ENCODE peak calls at places on chromosome 9, in seven cellular contexts. One of them, this sample, is unnamed.

GRCh38 chr9:130443840-130444492 is 795 bp upstream of the ASS1 start:
- DNase-seq in activated T-helper 9 cell treated with anti-CD3 and anti-CD28 coated beads, Interleukin-2, amount 50 U/mL, for 16 hours: no peak
- DNase-seq in KBM-7: no peak
- DNase-seq in SW 1271: no peak
- DNase-seq in HT-29: no peak
- DNase-seq in activated T-cell treated with anti-CD3 and anti-CD28 coated beads, Interleukin-2, amount 50 U/mL, for 1 hour: no peak
- DNase-seq in T-helper 2 cell: no peak
- DNase-seq in this sample: no peak

GRCh38 chr9:134735441-134736175 is 94.0 kb downstream of the COL5A1 start:
- DNase-seq in activated T-helper 9 cell treated with anti-CD3 and anti-CD28 coated beads, Interleukin-2, amount 50 U/mL, for 16 hours: no peak
- DNase-seq in KBM-7: no peak
- DNase-seq in SW 1271: no peak
- DNase-seq in HT-29: no peak
- DNase-seq in activated T-cell treated with anti-CD3 and anti-CD28 coated beads, Interleukin-2, amount 50 U/mL, for 1 hour: no peak
- DNase-seq in T-helper 2 cell: no peak
- DNase-seq in this sample: no peak

GRCh38 chr9:120612218-120612617 is 32.3 kb upstream of the CDK5RAP2 start:
- DNase-seq in activated T-helper 9 cell treated with anti-CD3 and anti-CD28 coated beads, Interleukin-2, amount 50 U/mL, for 16 hours: no peak
- DNase-seq in KBM-7: no peak
- DNase-seq in SW 1271: no peak
- DNase-seq in HT-29: peak; percentile 33
- DNase-seq in activated T-cell treated with anti-CD3 and anti-CD28 coated beads, Interleukin-2, amount 50 U/mL, for 1 hour: no peak
- DNase-seq in T-helper 2 cell: no peak
- DNase-seq in this sample: no peak

GRCh38 chr9:97910273-97910844 is 11.9 kb downstream of the TRMO start:
- DNase-seq in activated T-helper 9 cell treated with anti-CD3 and anti-CD28 coated beads, Interleukin-2, amount 50 U/mL, for 16 hours: no peak
- DNase-seq in KBM-7: no peak
- DNase-seq in SW 1271: no peak
- DNase-seq in HT-29: no peak
- DNase-seq in activated T-cell treated with anti-CD3 and anti-CD28 coated beads, Interleukin-2, amount 50 U/mL, for 1 hour: no peak
- DNase-seq in T-helper 2 cell: peak; percentile 61
- DNase-seq in this sample: no peak

GRCh38 chr9:126723807-126724172 is 81.0 kb upstream of the ZBTB43 start:
- DNase-seq in activated T-helper 9 cell treated with anti-CD3 and anti-CD28 coated beads, Interleukin-2, amount 50 U/mL, for 16 hours: no peak
- DNase-seq in KBM-7: peak; percentile 45
- DNase-seq in SW 1271: no peak
- DNase-seq in HT-29: no peak
- DNase-seq in activated T-cell treated with anti-CD3 and anti-CD28 coated beads, Interleukin-2, amount 50 U/mL, for 1 hour: no peak
- DNase-seq in T-helper 2 cell: no peak
- DNase-seq in this sample: no peak

GRCh38 chr9:127428348-127428747 is 4.2 kb downstream of the ZNF79 start:
- DNase-seq in activated T-helper 9 cell treated with anti-CD3 and anti-CD28 coated beads, Interleukin-2, amount 50 U/mL, for 16 hours: no peak
- DNase-seq in KBM-7: no peak
- DNase-seq in SW 1271: no peak
- DNase-seq in HT-29: no peak
- DNase-seq in activated T-cell treated with anti-CD3 and anti-CD28 coated beads, Interleukin-2, amount 50 U/mL, for 1 hour: no peak
- DNase-seq in T-helper 2 cell: no peak
- DNase-seq in this sample: no peak

GRCh38 chr9:87601175-87601574 is 103.5 kb downstream of the DAPK1 start:
- DNase-seq in activated T-helper 9 cell treated with anti-CD3 and anti-CD28 coated beads, Interleukin-2, amount 50 U/mL, for 16 hours: no peak
- DNase-seq in KBM-7: peak; percentile 35
- DNase-seq in SW 1271: no peak
- DNase-seq in HT-29: no peak
- DNase-seq in activated T-cell treated with anti-CD3 and anti-CD28 coated beads, Interleukin-2, amount 50 U/mL, for 1 hour: no peak
- DNase-seq in T-helper 2 cell: no peak
- DNase-seq in this sample: no peak

GRCh38 chr9:124947727-124948391 is 7.0 kb upstream of the GOLGA1 start:
- DNase-seq in activated T-helper 9 cell treated with anti-CD3 and anti-CD28 coated beads, Interleukin-2, amount 50 U/mL, for 16 hours: no peak
- DNase-seq in KBM-7: no peak
- DNase-seq in SW 1271: no peak
- DNase-seq in HT-29: no peak
- DNase-seq in activated T-cell treated with anti-CD3 and anti-CD28 coated beads, Interleukin-2, amount 50 U/mL, for 1 hour: no peak
- DNase-seq in T-helper 2 cell: no peak
- DNase-seq in this sample: no peak

GRCh38 chr9:124940894-124941688 is at the start of gene GOLGA1:
- DNase-seq in activated T-helper 9 cell treated with anti-CD3 and anti-CD28 coated beads, Interleukin-2, amount 50 U/mL, for 16 hours: peak; percentile 91
- DNase-seq in KBM-7: peak; percentile 95
- DNase-seq in SW 1271: peak; percentile 89
- DNase-seq in HT-29: peak; percentile 94
- DNase-seq in activated T-cell treated with anti-CD3 and anti-CD28 coated beads, Interleukin-2, amount 50 U/mL, for 1 hour: peak; percentile 94
- DNase-seq in T-helper 2 cell: peak; percentile 91
- DNase-seq in this sample: peak; percentile 91

GRCh38 chr9:35338086-35338485 is 151.8 kb upstream of the RUSC2 start:
- DNase-seq in activated T-helper 9 cell treated with anti-CD3 and anti-CD28 coated beads, Interleukin-2, amount 50 U/mL, for 16 hours: no peak
- DNase-seq in KBM-7: no peak
- DNase-seq in SW 1271: no peak
- DNase-seq in HT-29: no peak
- DNase-seq in activated T-cell treated with anti-CD3 and anti-CD28 coated beads, Interleukin-2, amount 50 U/mL, for 1 hour: no peak
- DNase-seq in T-helper 2 cell: no peak
- DNase-seq in this sample: no peak

GRCh38 chr9:132802121-132802795 is 75.8 kb downstream of the AK8 start:
- DNase-seq in activated T-helper 9 cell treated with anti-CD3 and anti-CD28 coated beads, Interleukin-2, amount 50 U/mL, for 16 hours: no peak
- DNase-seq in KBM-7: peak; percentile 28
- DNase-seq in SW 1271: no peak
- DNase-seq in HT-29: no peak
- DNase-seq in activated T-cell treated with anti-CD3 and anti-CD28 coated beads, Interleukin-2, amount 50 U/mL, for 1 hour: no peak
- DNase-seq in T-helper 2 cell: no peak
- DNase-seq in this sample: no peak

GRCh38 chr9:130871395-130872057 is 25.1 kb downstream of the QRFP start:
- DNase-seq in activated T-helper 9 cell treated with anti-CD3 and anti-CD28 coated beads, Interleukin-2, amount 50 U/mL, for 16 hours: no peak
- DNase-seq in KBM-7: no peak
- DNase-seq in SW 1271: no peak
- DNase-seq in HT-29: no peak
- DNase-seq in activated T-cell treated with anti-CD3 and anti-CD28 coated beads, Interleukin-2, amount 50 U/mL, for 1 hour: no peak
- DNase-seq in T-helper 2 cell: no peak
- DNase-seq in this sample: no peak

GRCh38 chr9:121550569-121551512 is 51.2 kb upstream of the GGTA1 start:
- DNase-seq in activated T-helper 9 cell treated with anti-CD3 and anti-CD28 coated beads, Interleukin-2, amount 50 U/mL, for 16 hours: peak; percentile 38
- DNase-seq in KBM-7: peak; percentile 91
- DNase-seq in SW 1271: no peak
- DNase-seq in HT-29: peak; percentile 76
- DNase-seq in activated T-cell treated with anti-CD3 and anti-CD28 coated beads, Interleukin-2, amount 50 U/mL, for 1 hour: peak; percentile 75
- DNase-seq in T-helper 2 cell: peak; percentile 30
- DNase-seq in this sample: peak; percentile 49

GRCh38 chr9:107218834-107219485 is 64.1 kb upstream of the RAD23B start:
- DNase-seq in activated T-helper 9 cell treated with anti-CD3 and anti-CD28 coated beads, Interleukin-2, amount 50 U/mL, for 16 hours: no peak
- DNase-seq in KBM-7: no peak
- DNase-seq in SW 1271: no peak
- DNase-seq in HT-29: no peak
- DNase-seq in activated T-cell treated with anti-CD3 and anti-CD28 coated beads, Interleukin-2, amount 50 U/mL, for 1 hour: no peak
- DNase-seq in T-helper 2 cell: no peak
- DNase-seq in this sample: no peak